ENCODE peak calls at places on chromosomes 7 and 10, in seven cellular contexts. Y is dorsolateral prefrontal cortex, K is mucosa of descending colon, L is adrenal gland, A is A673, R is coronary artery, X is suprapubic skin. U is an unnamed sample.

GRCh38 chr10:128160335-128160734 is 34.1 kb upstream of the MKI67 start:
- DNase-seq in Y (no peak), K (no peak), L (no peak), A (no peak), R (no peak), X (no peak), U (no peak)

GRCh38 chr7:112025556-112025955 is 180.6 kb downstream of the DOCK4 start:
- DNase-seq in Y (no peak), K (no peak), L (no peak), A (no peak), R (no peak), X (no peak), U (no peak)

GRCh38 chr10:74078037-74078436 is 72.6 kb downstream of the AP3M1 start:
- DNase-seq in Y (no peak), K (no peak), L (no peak), A (peak; percentile 83), R (no peak), X (no peak), U (no peak)

GRCh38 chr10:45585131-45585530 is 87.4 kb downstream of the ZFAND4 start:
- DNase-seq in Y (no peak), K (no peak), L (no peak), A (no peak), R (no peak), X (no peak), U (no peak)

GRCh38 chr10:92760609-92761008 is 70.9 kb downstream of the HHEX start:
- DNase-seq in Y (no peak), K (no peak), L (no peak), A (no peak), R (no peak), X (no peak), U (no peak)

GRCh38 chr7:81736088-81736487 is 33.8 kb downstream of the HGF start:
- DNase-seq in Y (no peak), K (no peak), L (no peak), A (no peak), R (no peak), X (no peak), U (no peak)

GRCh38 chr7:123622660-123623386 is 21.2 kb downstream of the ASB15 start:
- DNase-seq in Y (no peak), K (peak; percentile 29), L (no peak), A (no peak), R (no peak), X (no peak), U (peak; percentile 19)

GRCh38 chr7:94395141-94396041 is 696 bp downstream of the COL1A2 start:
- DNase-seq in Y (no peak), K (peak; percentile 54), L (peak; percentile 76), A (peak; percentile 92), R (no peak), X (peak; percentile 59), U (peak; percentile 50)

GRCh38 chr10:77350711-77351119 is 286.9 kb downstream of the KCNMA1 start:
- DNase-seq in Y (no peak), K (no peak), L (peak; percentile 86), A (peak; percentile 22), R (peak; percentile 79), X (no peak), U (peak; percentile 30)

GRCh38 chr7:18257711-18258110 is 230.1 kb upstream of the PRPS1L1 start:
- DNase-seq in Y (no peak), K (no peak), L (no peak), A (no peak), R (no peak), X (no peak), U (no peak)

GRCh38 chr10:132041340-132041739 is 24.4 kb upstream of the JAKMIP3 start:
- DNase-seq in Y (no peak), K (no peak), L (no peak), A (no peak), R (no peak), X (no peak), U (no peak)

GRCh38 chr10:12510566-12510965 is 161.2 kb downstream of the CAMK1D start:
- DNase-seq in Y (no peak), K (no peak), L (no peak), A (peak; percentile 84), R (peak; percentile 2), X (peak; percentile 20), U (peak; percentile 12)

GRCh38 chr10:130491011-130491697 is 355.0 kb downstream of the GLRX3 start:
- DNase-seq in Y (no peak), K (no peak), L (no peak), A (no peak), R (peak; percentile 50), X (peak; percentile 27), U (no peak)

GRCh38 chr10:111076191-111076681 is 593 bp upstream of the ADRA2A start:
- DNase-seq in Y (peak; percentile 83), K (peak; percentile 81), L (peak; percentile 57), A (peak; percentile 67), R (no peak), X (no peak), U (peak; percentile 77)

GRCh38 chr7:141356096-141356495 is 195.1 kb upstream of the AGK start:
- DNase-seq in Y (no peak), K (no peak), L (no peak), A (no peak), R (no peak), X (no peak), U (no peak)

GRCh38 chr10:42998481-42999384 is 78.1 kb upstream of the RET start:
- DNase-seq in Y (no peak), K (no peak), L (no peak), A (no peak), R (no peak), X (no peak), U (peak; percentile 6)

GRCh38 chr7:107945332-107945731 is 54.3 kb downstream of the DLD start:
- DNase-seq in Y (no peak), K (no peak), L (no peak), A (no peak), R (no peak), X (no peak), U (no peak)

GRCh38 chr7:107946451-107946850 is 55.5 kb downstream of the DLD start:
- DNase-seq in Y (no peak), K (no peak), L (no peak), A (no peak), R (no peak), X (no peak), U (no peak)

GRCh38 chr7:107948645-107949442 is 54.1 kb downstream of the LAMB1 start:
- DNase-seq in Y (no peak), K (no peak), L (peak; percentile 75), A (no peak), R (no peak), X (no peak), U (no peak)

GRCh38 chr7:107944776-107945175 is 53.8 kb downstream of the DLD start:
- DNase-seq in Y (no peak), K (no peak), L (no peak), A (no peak), R (no peak), X (no peak), U (no peak)

DNA sequence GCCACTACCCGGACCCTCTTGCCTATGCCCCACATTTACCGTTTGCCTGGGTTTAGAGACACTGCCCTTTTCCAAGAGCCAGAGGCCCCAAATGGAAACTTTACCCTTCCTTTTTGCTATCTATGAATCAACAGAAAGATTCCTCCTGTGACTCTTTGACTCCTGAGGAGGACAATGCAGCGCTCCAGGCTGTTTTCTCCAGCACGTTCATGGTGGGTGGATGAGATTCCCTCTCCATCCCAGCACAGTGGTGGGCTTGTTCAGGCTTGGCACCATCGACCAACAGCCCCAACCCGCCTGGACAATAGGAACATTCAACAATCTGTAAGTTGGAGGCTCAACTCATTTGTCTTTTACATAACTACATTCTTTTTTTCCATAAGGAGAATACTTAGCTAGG is 55.9 kb downstream of the DLD start:
- DNase-seq in Y (no peak), K (no peak), L (no peak), A (no peak), R (no peak), X (no peak), U (no peak)
- H3K4me3 ChIP-seq in Y (no peak overlapping the region), K (no peak overlapping the region), L (no peak overlapping the region), A (no peak overlapping the region), R (no peak overlapping the region), X (no peak overlapping the region), U (no peak overlapping the region)

GRCh38 chr10:64379898-64380297 is 858.7 kb downstream of the REEP3 start:
- DNase-seq in Y (no peak), K (peak; percentile 35), L (peak; percentile 11), A (no peak), R (no peak), X (no peak), U (peak; percentile 21)

DNA sequence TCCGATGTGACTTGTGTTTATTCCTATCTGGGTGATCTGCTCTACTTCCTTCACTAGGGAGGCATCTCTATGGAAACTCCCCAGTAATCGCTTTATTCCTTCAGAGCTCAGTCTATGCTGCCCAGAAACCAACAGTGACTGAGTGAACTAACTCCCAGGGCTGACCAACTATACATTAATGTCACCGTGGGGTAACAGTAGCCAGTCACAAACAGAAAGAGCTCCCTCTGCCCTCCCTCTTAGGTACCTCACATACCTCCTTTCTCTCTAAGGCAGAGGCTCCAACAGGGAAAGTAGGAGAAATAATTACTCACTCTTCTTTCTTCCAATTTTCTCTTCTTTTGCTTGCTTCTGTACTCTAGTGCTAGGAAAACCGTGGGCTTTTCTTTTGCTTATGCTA is 855.0 kb downstream of the REEP3 start:
- DNase-seq in Y (no peak), K (peak; percentile 7), L (no peak), A (no peak), R (no peak), X (no peak), U (no peak)
- TF ChIP-seq CTCF in Y (no peak), K (no peak), L (no peak), A (no peak), R (no peak), X (no peak), U (no peak)

DNA sequence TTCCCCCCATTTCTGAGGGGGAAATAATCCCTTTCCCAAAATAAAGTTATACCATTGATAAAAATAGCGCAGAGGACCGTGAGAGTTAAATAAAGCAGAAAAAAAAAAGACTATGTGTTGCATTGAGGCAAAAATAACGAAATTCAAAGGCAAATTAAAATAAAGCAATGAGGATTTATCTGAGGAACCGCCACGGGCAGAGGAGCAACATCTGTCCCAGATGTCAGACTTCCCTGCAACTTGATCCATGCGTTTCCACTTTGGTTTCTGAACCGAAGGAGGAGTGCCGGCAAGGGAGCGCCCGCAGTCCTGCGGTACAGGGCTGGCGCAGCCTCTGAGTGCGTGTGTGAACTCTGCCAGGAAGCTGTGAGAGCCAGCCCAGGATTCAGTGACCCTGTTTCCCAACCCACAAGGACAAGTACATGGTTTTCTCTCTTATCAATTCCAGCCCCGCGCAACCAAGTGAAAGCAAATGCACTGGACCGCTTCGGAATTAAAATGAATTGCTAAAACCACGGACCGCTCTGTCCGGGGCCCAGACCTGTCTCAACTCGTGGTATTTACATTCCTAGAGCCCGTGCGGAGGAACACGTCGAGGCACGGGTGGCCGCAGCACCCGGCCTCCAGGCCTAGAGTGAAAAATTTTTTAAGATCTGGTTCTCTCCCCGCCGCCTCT is 291.7 kb upstream of the NFE2L3 start:
- DNase-seq in Y (no peak), K (no peak), L (no peak), A (no peak), R (no peak), X (no peak), U (no peak)
- H3K4me3 ChIP-seq in Y (no peak overlapping the region), K (no peak overlapping the region), L (no peak overlapping the region), A (no peak overlapping the region), R (no peak overlapping the region), X (no peak overlapping the region), U (no peak overlapping the region)

DNA sequence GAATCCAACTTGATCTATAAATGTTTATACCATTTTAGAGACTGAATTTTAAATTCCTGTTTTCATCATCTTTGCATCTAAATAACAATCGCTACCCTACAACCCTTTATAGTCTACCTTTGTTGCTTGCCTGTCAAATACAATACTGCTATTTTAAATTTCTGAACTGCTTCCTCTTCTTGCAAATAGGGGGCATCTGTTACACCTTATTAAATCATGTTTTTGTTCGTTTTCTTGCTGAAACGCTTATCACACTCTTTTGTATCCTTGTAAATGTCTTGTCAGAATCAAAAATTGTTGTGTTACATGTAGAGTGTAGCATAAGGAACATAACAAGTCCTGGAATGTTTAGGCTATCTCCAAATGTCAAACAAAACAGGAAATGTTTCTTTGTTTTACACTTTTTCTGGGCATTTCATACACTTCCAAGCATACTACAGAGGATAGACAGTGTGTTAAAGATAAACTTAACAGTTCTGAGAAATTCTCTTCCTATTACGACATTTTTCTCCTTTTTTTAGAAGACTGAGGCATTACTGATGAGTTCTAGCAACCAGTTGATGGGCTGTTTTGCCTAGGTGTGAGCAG is 281.3 kb downstream of the GPR158 start:
- DNase-seq in Y (no peak), K (no peak), L (no peak), A (no peak), R (no peak), X (no peak), U (no peak)
- TF ChIP-seq CTCF in Y (no peak), K (no peak), L (no peak), A (no peak), R (no peak), X (no peak), U (no peak)